ENCODE peak calls at places on chromosomes 3 and 15, in seven cellular contexts. G, Z, Y, D, V, O and E are unnamed samples.

GRCh38 chr15:74552761-74553441 is 11.9 kb downstream of the ARID3B start:
- DNase-seq in O (no peak), Z (no peak), D (no peak), V (no peak), Y (no peak), G (no peak), E (no peak)

GRCh38 chr3:11538581-11538980 is 105.1 kb downstream of the VGLL4 start:
- DNase-seq in Y (no peak), V (no peak), O (no peak), D (no peak), G (no peak), Z (no peak), E (no peak)

GRCh38 chr3:185977679-185978040 is 39.8 kb upstream of the TRA2B start:
- DNase-seq in G (no peak), V (no peak), Y (no peak), Z (no peak), O (no peak), D (no peak), E (no peak)

GRCh38 chr3:186509423-186509822 is 34.8 kb downstream of the CRYGS start:
- DNase-seq in Y (no peak), Z (no peak), O (no peak), G (no peak), D (no peak), V (no peak), E (no peak)

GRCh38 chr15:59838900-59839299 is 149.8 kb upstream of the BNIP2 start:
- DNase-seq in G (no peak), V (no peak), Z (no peak), Y (no peak), D (no peak), O (no peak), E (no peak)

GRCh38 chr3:7518471-7518870 is 657.6 kb downstream of the GRM7 start:
- DNase-seq in Z (no peak), D (no peak), V (no peak), Y (no peak), O (peak), G (no peak), E (no peak)

GRCh38 chr3:112990672-112991602 is at the start of gene GTPBP8:
- DNase-seq in Y (peak), V (peak), G (peak), O (peak), Z (peak), D (peak), E (peak)

GRCh38 chr3:125213946-125214542 is 1.5 kb upstream of the SLC12A8 start:
- DNase-seq in D (no peak), Y (no peak), O (no peak), Z (no peak), G (no peak), V (no peak), E (no peak)

GRCh38 chr3:146974001-146974400 is 368.9 kb upstream of the PLSCR5 start:
- DNase-seq in G (no peak), O (no peak), V (no peak), D (no peak), Z (no peak), Y (no peak), E (no peak)

GRCh38 chr15:83991163-83991562 is 244.4 kb upstream of the GOLGA6L4 start:
- DNase-seq in D (no peak), Z (no peak), G (no peak), Y (no peak), V (no peak), O (no peak), E (no peak)

GRCh38 chr3:135621184-135621931 is 344.2 kb upstream of the PPP2R3A start:
- DNase-seq in Z (no peak), G (no peak), Y (no peak), D (no peak), V (no peak), O (no peak), E (no peak)

GRCh38 chr3:134369231-134369741 is 5.0 kb downstream of the AMOTL2 start:
- DNase-seq in D (no peak), Z (no peak), O (no peak), Y (no peak), G (no peak), V (no peak), E (no peak)

GRCh38 chr15:40477703-40478269 is 7.0 kb downstream of the CHST14 start:
- DNase-seq in O (no peak), Z (no peak), D (no peak), G (no peak), Y (no peak), V (no peak), E (no peak)

GRCh38 chr15:83943849-83944404 is 290.0 kb downstream of the ADAMTSL3 start:
- DNase-seq in D (no peak), Y (no peak), O (no peak), Z (no peak), V (no peak), G (no peak), E (no peak)

GRCh38 chr15:100910119-100910518 is 9.0 kb upstream of the LRRK1 start:
- DNase-seq in G (no peak), Y (no peak), D (no peak), O (no peak), Z (no peak), V (no peak), E (no peak)

GRCh38 chr15:69414702-69415161 is 583 bp downstream of the KIF23 start:
- DNase-seq in Y (no peak), Z (peak), G (peak), D (peak), O (no peak), V (no peak), E (peak)

GRCh38 chr3:155753038-155753647 is 8.3 kb upstream of the PLCH1 start:
- DNase-seq in Y (no peak), D (no peak), G (peak), V (no peak), Z (no peak), O (peak), E (no peak)

GRCh38 chr15:85168642-85169173 is 187.1 kb downstream of the PDE8A start:
- DNase-seq in V (peak), Z (peak), O (peak), Y (no peak), G (peak), D (peak), E (peak)

GRCh38 chr3:190053919-190054672 is 66.6 kb downstream of the P3H2 start:
- DNase-seq in D (no peak), G (no peak), V (no peak), Z (no peak), O (no peak), Y (no peak), E (no peak)

GRCh38 chr3:38005076-38006020 is 14.8 kb downstream of the VILL start:
- DNase-seq in V (no peak), Y (no peak), G (peak), O (no peak), Z (no peak), D (no peak), E (no peak)

DNA sequence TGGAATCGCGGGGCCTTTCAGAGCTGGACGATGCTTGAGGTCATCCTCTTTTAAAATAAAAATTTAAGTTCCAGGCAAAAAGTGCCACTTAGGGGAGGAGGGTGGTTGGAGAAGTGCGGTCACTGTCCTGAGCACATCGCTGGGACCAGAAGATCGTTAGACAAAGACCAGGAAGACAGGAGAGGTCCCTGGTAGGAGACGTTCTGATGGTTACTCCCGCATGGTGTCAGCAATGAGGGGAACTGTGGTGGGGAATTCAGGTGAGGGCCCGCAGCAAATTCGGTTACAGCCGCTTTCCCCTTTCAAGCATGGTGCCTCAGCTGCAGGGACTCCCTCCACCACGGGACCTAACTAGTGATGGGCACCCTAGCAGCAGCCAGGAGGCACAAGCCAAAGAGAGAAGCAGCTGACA is 1.0 kb upstream of the ISY1 start:
- DNase-seq in Z (no peak), G (peak), Y (no peak), D (peak), O (peak), V (no peak), E (no peak)
- TF ChIP-seq TAF1 in Z (no peak), G (no peak), Y (no peak), D (no peak), O (no peak), V (no peak), E (no peak)

GRCh38 chr3:197847866-197848401 is 56.9 kb downstream of the LRCH3 start:
- DNase-seq in O (no peak), G (no peak), V (peak), Z (no peak), D (no peak), Y (peak), E (peak)
- TF ChIP-seq TAF1 in O (no peak), G (no peak), V (peak), Z (no peak), D (no peak), Y (no peak), E (no peak)

DNA sequence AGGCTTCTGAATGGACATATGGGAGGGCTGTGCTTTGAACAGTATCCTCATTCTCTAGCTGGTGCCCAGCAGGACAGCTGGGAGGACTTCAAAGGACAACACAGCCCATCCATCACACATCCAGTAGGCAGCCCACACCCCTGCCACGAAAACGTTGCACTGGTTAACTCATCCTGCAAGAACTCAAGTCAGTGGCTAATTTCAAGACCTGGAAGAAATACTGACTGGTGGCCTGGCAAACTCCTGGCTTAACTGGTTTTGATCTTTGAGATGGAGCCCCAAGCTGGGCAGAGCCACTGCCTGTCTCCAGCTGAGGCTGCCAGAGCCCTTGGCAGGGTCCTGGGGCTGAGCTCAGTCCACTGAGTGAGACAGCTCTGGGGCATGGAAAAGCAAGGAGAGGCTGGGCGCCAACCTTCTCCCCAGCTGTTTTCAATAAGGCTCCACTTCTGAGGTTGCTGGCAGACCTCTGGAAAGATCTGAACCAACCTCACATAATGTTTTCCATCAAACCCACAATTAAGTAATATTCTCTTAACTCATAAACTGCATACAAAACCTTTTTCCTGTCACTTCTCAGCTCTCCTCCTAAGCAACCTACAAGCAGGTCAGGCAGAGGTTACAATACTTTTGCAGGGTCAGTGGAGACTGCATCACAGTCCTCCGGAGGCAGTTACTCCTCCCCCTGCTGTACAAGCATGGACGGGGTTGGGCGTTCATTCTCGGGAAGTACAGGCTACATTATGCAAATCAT is 110.3 kb downstream of the MYLK start:
- DNase-seq in Y (no peak), O (peak), V (no peak), Z (no peak), G (no peak), D (no peak), E (no peak)
- TF ChIP-seq TAF1 in Y (no peak), O (peak), V (no peak), Z (no peak), G (no peak), D (no peak), E (no peak)

GRCh38 chr3:194801378-194802124 is 115.9 kb downstream of the FAM43A start:
- DNase-seq in V (no peak), Z (no peak), Y (no peak), O (no peak), D (no peak), G (no peak), E (no peak)
- TF ChIP-seq TAF1 in V (no peak), Z (no peak), Y (no peak), O (no peak), D (no peak), G (no peak), E (no peak)

DNA sequence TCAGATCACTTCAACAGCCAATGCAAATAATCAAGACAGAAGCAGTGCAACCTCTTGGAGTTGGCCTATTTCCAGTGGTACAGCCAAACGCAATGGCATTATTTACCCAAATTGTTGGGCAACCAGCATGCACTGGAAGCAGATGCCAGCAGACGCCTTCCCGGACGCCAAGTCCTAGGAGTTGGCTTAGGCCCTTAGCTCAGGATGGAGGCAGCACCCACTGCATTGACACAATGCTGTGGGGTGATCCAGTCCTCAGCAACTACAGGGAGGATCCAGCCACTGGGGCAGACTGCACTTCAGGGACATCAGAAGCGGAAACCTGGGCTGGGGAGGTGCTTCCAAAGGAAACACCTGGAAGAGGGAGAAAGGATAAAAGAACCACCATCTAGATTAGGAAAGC is 290.4 kb downstream of the FAM43A start:
- DNase-seq in O (no peak), Z (no peak), G (no peak), Y (no peak), V (no peak), D (peak), E (no peak)
- TF ChIP-seq TAF1 in O (no peak), Z (no peak), G (no peak), Y (no peak), V (no peak), D (no peak), E (no peak)

GRCh38 chr3:29176501-29176900 is 104.4 kb upstream of the RBMS3 start:
- DNase-seq in V (no peak), Y (no peak), Z (no peak), D (no peak), G (no peak), O (peak), E (no peak)
- TF ChIP-seq TAF1 in V (no peak), Y (no peak), Z (no peak), D (no peak), G (no peak), O (no peak), E (no peak)

GRCh38 chr3:46407976-46408375 is 917 bp downstream of the CCRL2 start:
- DNase-seq in Z (no peak), D (no peak), G (no peak), V (no peak), O (no peak), Y (no peak), E (no peak)

GRCh38 chr3:46408853-46409252 is 1.8 kb downstream of the CCRL2 start:
- DNase-seq in Z (peak), G (no peak), V (no peak), Y (no peak), D (no peak), O (no peak), E (no peak)

GRCh38 chr3:46406440-46406785 is 453 bp downstream of the CCR5AS start:
- DNase-seq in V (no peak), O (no peak), Z (peak), G (no peak), D (no peak), Y (no peak), E (no peak)

GRCh38 chr3:46405301-46406079 is 1.4 kb downstream of the CCR5AS start:
- DNase-seq in O (no peak), V (no peak), Y (no peak), D (no peak), Z (no peak), G (no peak), E (no peak)

DNA sequence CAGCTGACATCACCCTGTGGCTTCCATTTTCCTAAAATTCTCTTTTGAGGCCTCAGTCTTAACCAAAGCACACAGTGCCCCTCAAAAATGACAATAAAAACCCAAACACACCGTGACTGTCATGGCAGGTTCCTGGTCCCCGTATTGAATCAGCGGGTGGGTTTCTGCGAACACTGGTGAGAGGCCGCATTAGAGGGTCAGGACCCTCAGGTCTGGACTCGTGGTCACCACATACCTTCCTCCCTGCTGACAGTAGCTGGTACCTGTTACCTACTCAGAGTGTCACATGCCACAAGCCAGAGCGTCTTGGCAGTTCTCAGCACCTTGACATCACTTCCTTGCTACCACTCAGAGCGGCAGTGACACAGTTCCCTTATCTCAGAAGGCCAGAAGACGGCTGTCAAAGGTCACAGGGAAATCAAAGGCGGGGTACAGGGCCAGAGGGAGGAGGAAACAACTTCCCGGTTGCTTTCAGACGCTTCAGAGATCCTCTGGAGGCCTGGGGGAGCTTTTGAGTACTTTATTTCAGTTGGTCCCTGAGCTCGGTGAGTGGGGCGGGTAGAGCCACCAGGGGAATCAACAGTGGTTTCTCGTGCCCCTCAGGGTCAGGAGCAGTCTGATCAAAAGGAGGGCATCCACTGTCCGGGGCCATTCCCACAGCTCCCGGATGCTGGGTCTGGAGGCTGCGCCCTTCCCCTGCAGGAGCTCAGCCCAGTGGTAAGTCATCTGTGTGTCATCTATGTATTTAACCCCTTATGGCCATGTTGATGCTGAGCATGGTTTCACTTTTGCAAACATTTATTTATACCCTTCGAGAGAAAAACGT is at the start of the genes CCR5AS and CCRL2:
- DNase-seq in Y (no peak), G (no peak), D (no peak), Z (peak), O (no peak), V (peak), E (peak)
- TF ChIP-seq TAF1 in Y (no peak), G (no peak), D (no peak), Z (peak), O (no peak), V (peak), E (no peak)

GRCh38 chr15:67076147-67076843 is 10.9 kb downstream of the SMAD3 start:
- DNase-seq in Z (peak), O (no peak), D (no peak), Y (no peak), V (no peak), G (no peak), E (no peak)
- TF ChIP-seq TAF1 in Z (no peak), O (no peak), D (no peak), Y (peak), V (no peak), G (no peak), E (no peak)

GRCh38 chr15:35014265-35014664 is 26.2 kb upstream of the ZNF770 start:
- DNase-seq in O (no peak), V (no peak), D (no peak), G (no peak), Z (no peak), Y (no peak), E (no peak)

GRCh38 chr15:35020974-35021373 is 32.9 kb upstream of the ZNF770 start:
- DNase-seq in G (no peak), Z (no peak), D (no peak), Y (no peak), V (no peak), O (no peak), E (no peak)

GRCh38 chr15:35023794-35024193 is 35.7 kb upstream of the ZNF770 start:
- DNase-seq in O (no peak), D (no peak), G (no peak), Z (no peak), Y (no peak), V (no peak), E (no peak)

DNA sequence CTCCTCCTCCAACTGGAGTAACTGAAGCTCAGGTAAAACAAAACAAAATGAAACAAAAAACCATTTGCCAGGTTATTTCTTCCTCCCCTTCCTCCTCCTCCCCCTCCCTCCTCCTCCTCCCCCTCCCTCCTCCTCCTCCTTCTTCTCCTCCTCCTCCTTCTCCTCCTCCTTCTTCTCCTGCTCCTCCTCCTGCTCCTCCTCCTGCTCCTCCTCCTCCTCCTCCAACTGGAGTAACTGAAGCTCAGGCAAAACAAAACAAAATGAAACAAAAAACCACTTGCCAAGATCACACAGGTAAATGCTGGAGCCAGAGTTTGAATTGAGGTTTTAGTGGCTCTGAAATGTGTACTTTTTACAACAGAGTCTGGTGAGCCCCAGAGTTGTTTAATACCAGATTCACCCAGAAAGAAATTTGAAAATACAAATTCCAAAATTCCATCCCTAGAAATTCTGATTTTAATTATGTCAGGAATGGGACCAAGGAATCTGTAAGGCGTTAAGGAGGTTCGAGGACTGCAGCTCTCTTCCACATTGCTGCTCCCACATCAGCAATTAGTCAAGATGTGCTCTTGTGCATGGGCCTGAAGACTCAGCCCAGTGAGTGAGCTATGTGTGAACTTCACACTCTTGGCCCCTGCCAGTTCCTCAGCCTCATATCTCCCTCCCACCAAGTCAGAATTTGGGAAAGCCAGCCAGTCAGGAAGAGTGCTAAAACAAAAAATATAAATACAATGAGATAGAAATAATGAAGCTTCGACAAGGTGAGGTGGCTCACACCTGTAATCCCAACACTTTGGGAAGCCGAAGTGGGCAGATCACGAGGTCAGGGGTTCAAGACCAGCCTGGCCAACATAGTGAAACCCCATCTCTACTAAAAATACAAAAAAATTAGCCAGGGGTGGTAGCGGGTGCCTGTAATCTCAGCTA is 31.6 kb upstream of the ZNF770 start:
- DNase-seq in Y (no peak), V (no peak), Z (no peak), G (no peak), O (no peak), D (peak), E (no peak)
- TF ChIP-seq TAF1 in Y (no peak), V (no peak), Z (no peak), G (no peak), O (no peak), D (no peak), E (no peak)